ENCODE peak calls at places on chromosome 11, in seven cellular contexts. T is H9, Z is neuronal stem cell, Y is mesendoderm, M is H1, G is trophoblast cell, U is IMR-90. O is an unnamed sample.
A peak's percentile ranks its signal among the peaks of the same experiment; 100 is the strongest.

GRCh38 chr11:36214484-36214883 is 74.7 kb downstream of the COMMD9 start:
- DNase-seq in T (no peak), Z (no peak), Y (peak; percentile 34), M (no peak), G (peak; percentile 95), U (no peak), O (no peak)

GRCh38 chr11:114293201-114293711 is 2.9 kb upstream of the NNMT start:
- DNase-seq in T (no peak), Z (no peak), Y (no peak), M (no peak), G (no peak), U (no peak), O (no peak)

GRCh38 chr11:256952-257737 is 20.4 kb downstream of the PSMD13 start:
- DNase-seq in T (no peak), Z (no peak), Y (no peak), M (no peak), G (no peak), U (no peak), O (no peak)

GRCh38 chr11:35364101-35364780 is 55.1 kb downstream of the SLC1A2 start:
- DNase-seq in T (no peak), Z (no peak), Y (peak; percentile 31), M (no peak), G (peak; percentile 42), U (peak; percentile 86), O (peak; percentile 77)

GRCh38 chr11:14756349-14756748 is 112.7 kb downstream of the PDE3B start:
- DNase-seq in T (no peak), Z (no peak), Y (no peak), M (no peak), G (no peak), U (no peak), O (no peak)

GRCh38 chr11:35029979-35030378 is 109.0 kb upstream of the CD44 start:
- DNase-seq in T (no peak), Z (no peak), Y (peak; percentile 66), M (no peak), G (peak; percentile 49), U (peak; percentile 84), O (peak; percentile 88)

GRCh38 chr11:11296434-11296833 is 56.6 kb downstream of the CSNK2A3 start:
- DNase-seq in T (no peak), Z (no peak), Y (peak; percentile 20), M (no peak), G (no peak), U (no peak), O (no peak)

GRCh38 chr11:47044112-47044511 is 107.6 kb downstream of the CSTPP1 start:
- DNase-seq in T (no peak), Z (no peak), Y (no peak), M (no peak), G (no peak), U (no peak), O (no peak)

GRCh38 chr11:63503492-63503891 is 2.4 kb upstream of the LGALS12 start:
- DNase-seq in T (no peak), Z (no peak), Y (no peak), M (no peak), G (no peak), U (no peak), O (no peak)

GRCh38 chr11:105609341-105609781 is 512 bp upstream of the GRIA4 start:
- DNase-seq in T (peak; percentile 51), Z (no peak), Y (peak; percentile 58), M (peak; percentile 51), G (peak; percentile 23), U (peak; percentile 17), O (peak; percentile 60)

GRCh38 chr11:95698939-95699562 is 90.5 kb downstream of the FAM76B start:
- DNase-seq in T (no peak), Z (no peak), Y (no peak), M (no peak), G (no peak), U (peak; percentile 39), O (no peak)

GRCh38 chr11:17414317-17414737 is 25.9 kb upstream of the KCNJ11 start:
- DNase-seq in T (no peak), Z (no peak), Y (no peak), M (no peak), G (no peak), U (no peak), O (no peak)

GRCh38 chr11:130315354-130315970 is 745 bp upstream of the ZBTB44 start:
- DNase-seq in T (peak; percentile 77), Z (no peak), Y (peak; percentile 63), M (peak; percentile 80), G (no peak), U (no peak), O (no peak)

GRCh38 chr11:112255075-112255739 is 5.5 kb downstream of the PLET1 start:
- DNase-seq in T (no peak), Z (no peak), Y (no peak), M (no peak), G (peak; percentile 32), U (peak; percentile 88), O (peak; percentile 90)

GRCh38 chr11:86606849-86607481 is 65.5 kb downstream of the ME3 start:
- DNase-seq in T (no peak), Z (no peak), Y (peak; percentile 54), M (no peak), G (no peak), U (peak; percentile 60), O (peak; percentile 86)

GRCh38 chr11:131195801-131196517 is 174.5 kb upstream of the NTM start:
- DNase-seq in T (no peak), Z (no peak), Y (no peak), M (no peak), G (no peak), U (peak; percentile 25), O (no peak)

GRCh38 chr11:108589136-108589535 is 4.4 kb downstream of the EXPH5 start:
- DNase-seq in T (no peak), Z (no peak), Y (no peak), M (no peak), G (no peak), U (no peak), O (no peak)

GRCh38 chr11:117305145-117305544 is 10.9 kb downstream of the BACE1 start:
- DNase-seq in T (no peak), Z (no peak), Y (no peak), M (no peak), G (no peak), U (no peak), O (no peak)

GRCh38 chr11:126561327-126561893 is 205.9 kb downstream of the ST3GAL4 start:
- DNase-seq in T (peak; percentile 78), Z (peak; percentile 86), Y (peak; percentile 88), M (peak; percentile 80), G (peak; percentile 70), U (peak; percentile 69), O (peak; percentile 42)

GRCh38 chr11:119342362-119343130 is 1.9 kb upstream of the C1QTNF5 start:
- DNase-seq in T (peak; percentile 24), Z (no peak), Y (no peak), M (no peak), G (no peak), U (no peak), O (no peak)

GRCh38 chr11:31106326-31106725 is 263.2 kb downstream of the DCDC1 start:
- DNase-seq in T (no peak), Z (no peak), Y (no peak), M (no peak), G (no peak), U (no peak), O (no peak)

GRCh38 chr11:64007160-64007628 is 21.0 kb downstream of the OTUB1 start:
- DNase-seq in T (peak; percentile 58), Z (no peak), Y (peak; percentile 44), M (peak; percentile 73), G (peak; percentile 36), U (no peak), O (peak; percentile 56)

GRCh38 chr11:120645639-120646038 is 134.1 kb downstream of the GRIK4 start:
- DNase-seq in T (peak; percentile 89), Z (peak; percentile 51), Y (peak; percentile 83), M (peak; percentile 90), G (no peak), U (no peak), O (peak; percentile 23)

DNA sequence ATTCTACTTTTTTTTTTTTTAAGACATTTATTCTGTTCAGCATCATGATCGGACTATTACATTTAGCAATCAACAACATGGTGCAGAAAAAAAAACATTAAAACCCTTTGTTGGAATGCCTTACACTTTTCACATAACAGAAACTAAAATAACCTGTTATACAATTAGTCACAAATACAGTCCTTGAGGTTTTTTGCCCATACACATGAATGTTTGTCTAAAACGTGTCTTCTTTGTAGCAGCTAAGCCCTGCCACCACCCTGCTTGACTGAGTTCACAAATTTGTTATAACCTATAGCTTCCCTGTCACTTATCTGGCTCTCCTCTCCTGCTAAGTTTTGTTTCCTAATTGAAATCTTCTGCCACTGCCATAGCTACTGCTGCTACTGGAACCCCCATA is 75.4 kb upstream of the ARHGAP20 start:
- DNase-seq in T (no peak), Z (no peak), Y (no peak), M (no peak), G (peak; percentile 62), U (no peak), O (no peak)
- H3K23ac ChIP-seq in T (no peak overlapping the region), Z (no peak overlapping the region), Y (no peak overlapping the region), M (no peak overlapping the region), G (no peak overlapping the region), U (no peak overlapping the region), O (no peak overlapping the region)

GRCh38 chr11:1622076-1622475 is at the start of gene KRTAP5-4:
- DNase-seq in T (no peak), Z (no peak), Y (no peak), M (no peak), G (no peak), U (no peak), O (no peak)

GRCh38 chr11:1625541-1625940 is 3.6 kb upstream of the KRTAP5-4 start:
- DNase-seq in T (no peak), Z (no peak), Y (no peak), M (no peak), G (no peak), U (no peak), O (no peak)

GRCh38 chr11:1624621-1625020 is 2.7 kb upstream of the KRTAP5-4 start:
- DNase-seq in T (no peak), Z (no peak), Y (no peak), M (no peak), G (no peak), U (no peak), O (no peak)

GRCh38 chr11:1619449-1619848 is 2.5 kb downstream of the KRTAP5-4 start:
- DNase-seq in T (no peak), Z (no peak), Y (no peak), M (no peak), G (no peak), U (peak; percentile 15), O (peak; percentile 36)

DNA sequence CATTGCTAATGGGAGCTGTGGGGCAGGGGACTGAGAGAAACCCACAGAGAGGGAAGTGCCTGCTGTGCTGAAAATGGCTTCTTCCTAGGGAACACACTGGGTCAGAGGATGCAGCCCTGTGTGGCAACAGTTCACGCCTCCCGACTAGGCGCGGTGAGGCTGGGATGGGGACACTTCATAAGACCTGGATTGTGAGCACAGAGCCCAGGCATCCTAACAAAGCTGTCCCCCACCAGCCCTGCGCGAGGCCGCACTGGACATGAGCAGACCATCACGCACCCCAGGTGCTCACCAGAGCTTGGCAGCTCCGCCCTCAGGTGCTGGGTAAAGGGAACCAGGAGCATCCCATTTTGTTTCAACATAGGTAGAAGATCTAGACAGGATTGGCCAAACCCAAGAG is 1.8 kb upstream of the KRTAP5-4 start:
- DNase-seq in T (no peak), Z (no peak), Y (peak; percentile 38), M (no peak), G (no peak), U (no peak), O (no peak)
- H3K23ac ChIP-seq in T (no peak overlapping the region), Z (no peak overlapping the region), Y (no peak overlapping the region), M (no peak overlapping the region), G (no peak overlapping the region), U (no peak overlapping the region), O (no peak overlapping the region)

GRCh38 chr11:74333193-74333592 is 21.8 kb upstream of the P4HA3 start:
- DNase-seq in T (no peak), Z (no peak), Y (no peak), M (no peak), G (no peak), U (no peak), O (no peak)
- H3K23ac ChIP-seq in T (no peak overlapping the region), Z (no peak overlapping the region), Y (no peak overlapping the region), M (no peak overlapping the region), G (no peak overlapping the region), U (no peak overlapping the region), O (no peak overlapping the region)

GRCh38 chr11:93783362-93783761 is 720 bp upstream of the MED17 start:
- DNase-seq in T (no peak), Z (no peak), Y (no peak), M (no peak), G (no peak), U (no peak), O (no peak)
- H3K23ac ChIP-seq in T (no peak overlapping the region), Z (no peak overlapping the region), Y (no peak overlapping the region), M (no peak overlapping the region), G (no peak overlapping the region), U (no peak overlapping the region), O (no peak overlapping the region)

O was measured in mesenchymal stem cell.